ENCODE peak calls at places on chromosomes 12 and 14, in seven cellular contexts. Q, B, U, T, J, W and M are unnamed samples.

GRCh38 chr12:56315256-56315625 is 547 bp downstream of the CNPY2 start:
- DNase-seq in Q (peak), T (no peak), B (no peak), U (peak), W (no peak), J (no peak), M (no peak)

GRCh38 chr12:47741340-47741703 is 16.0 kb upstream of the ENDOU start:
- DNase-seq in W (peak), B (peak), Q (peak), J (peak), U (peak), T (peak), M (no peak)

GRCh38 chr14:74504874-74505617 is 11.5 kb downstream of the ISCA2 start:
- DNase-seq in W (no peak), U (no peak), T (no peak), Q (no peak), J (peak), B (no peak), M (no peak)

GRCh38 chr12:11067514-11067913 is 5.4 kb upstream of the TAS2R46 start:
- DNase-seq in T (no peak), B (no peak), W (no peak), Q (peak), J (peak), U (no peak), M (no peak)

GRCh38 chr12:26281320-26281719 is 85.9 kb downstream of the SSPN start:
- DNase-seq in B (no peak), Q (no peak), T (no peak), W (no peak), U (peak), J (no peak), M (no peak)

GRCh38 chr12:89574736-89575208 is 48.9 kb upstream of the POC1B start:
- DNase-seq in W (no peak), Q (peak), J (no peak), T (no peak), U (no peak), B (no peak), M (no peak)

GRCh38 chr12:123655420-123655819 is 15.5 kb upstream of the TCTN2 start:
- DNase-seq in Q (peak), B (no peak), T (no peak), U (no peak), W (no peak), J (no peak), M (no peak)

GRCh38 chr14:25463475-25463874 is 413.5 kb upstream of the STXBP6 start:
- DNase-seq in B (no peak), Q (no peak), J (no peak), U (no peak), W (no peak), T (no peak), M (no peak)

GRCh38 chr12:57846285-57846576 is 298 bp downstream of the CTDSP2 start:
- DNase-seq in U (no peak), Q (no peak), W (no peak), T (no peak), J (no peak), B (no peak), M (no peak)

GRCh38 chr12:6158749-6159148 is 34.3 kb upstream of the VWF start:
- DNase-seq in T (no peak), J (peak), Q (no peak), U (no peak), W (no peak), B (no peak), M (no peak)

GRCh38 chr12:79782197-79782890 is 91.6 kb upstream of the PAWR start:
- DNase-seq in B (no peak), U (no peak), Q (no peak), T (no peak), W (no peak), J (no peak), M (no peak)

GRCh38 chr14:53786045-53786444 is 170.6 kb downstream of the BMP4 start:
- DNase-seq in U (no peak), B (no peak), Q (no peak), T (no peak), J (no peak), W (no peak), M (no peak)

GRCh38 chr12:52514471-52515318 is 5.5 kb downstream of the KRT5 start:
- DNase-seq in T (no peak), J (no peak), Q (no peak), W (no peak), U (no peak), B (no peak), M (no peak)

GRCh38 chr14:21347201-21347600 is 36.6 kb downstream of the SUPT16H start:
- DNase-seq in B (no peak), T (no peak), U (no peak), W (no peak), J (no peak), Q (no peak), M (no peak)

GRCh38 chr14:22427771-22428228 is 161.2 kb downstream of the DAD1 start:
- DNase-seq in U (no peak), W (no peak), J (no peak), B (no peak), Q (peak), T (no peak), M (no peak)

GRCh38 chr12:48197549-48197966 is 5.5 kb downstream of the OR10AD1 start:
- DNase-seq in W (no peak), Q (peak), U (no peak), T (no peak), B (no peak), J (no peak), M (no peak)

GRCh38 chr12:749871-750270 is 2.5 kb upstream of the WNK1 start:
- DNase-seq in B (no peak), Q (peak), U (no peak), T (no peak), W (no peak), J (no peak), M (no peak)

GRCh38 chr12:77999074-77999715 is 168.5 kb downstream of the NAV3 start:
- DNase-seq in B (no peak), U (no peak), T (no peak), J (no peak), W (no peak), Q (peak), M (no peak)

GRCh38 chr12:68962855-68963455 is 30.0 kb upstream of the CPM start:
- DNase-seq in J (no peak), T (no peak), U (no peak), B (no peak), W (no peak), Q (no peak), M (no peak)

GRCh38 chr14:92726135-92726932 is 22.1 kb downstream of the LGMN start:
- DNase-seq in B (peak), U (no peak), W (peak), T (peak), J (peak), Q (no peak), M (peak)

GRCh38 chr12:38144049-38144448 is 172.5 kb upstream of the ALG10B start:
- DNase-seq in J (no peak), B (no peak), T (no peak), W (no peak), Q (no peak), U (no peak), M (no peak)

GRCh38 chr12:94690199-94690695 is 39.9 kb upstream of the TMCC3 start:
- DNase-seq in T (no peak), W (no peak), U (no peak), Q (no peak), B (no peak), J (no peak), M (no peak)

GRCh38 chr14:103516426-103517171 is 6.0 kb downstream of the CKB start:
- DNase-seq in T (no peak), Q (no peak), W (no peak), J (no peak), B (no peak), U (no peak), M (no peak)

GRCh38 chr14:30994681-30995620 is 30.5 kb upstream of the AP4S1 start:
- DNase-seq in J (no peak), B (no peak), Q (no peak), W (no peak), T (no peak), U (no peak), M (no peak)

GRCh38 chr14:52873694-52874093 is 77.2 kb downstream of the FERMT2 start:
- DNase-seq in B (no peak), W (no peak), Q (no peak), U (no peak), J (no peak), T (no peak), M (no peak)

GRCh38 chr12:112894128-112894527 is 12.6 kb upstream of the OAS1 start:
- DNase-seq in B (no peak), U (no peak), Q (no peak), W (no peak), J (no peak), T (no peak), M (no peak)

GRCh38 chr12:131276501-131277185 is 322.9 kb downstream of the ADGRD1 start:
- DNase-seq in W (no peak), T (no peak), B (no peak), U (no peak), Q (no peak), J (no peak), M (no peak)

GRCh38 chr14:34426313-34427295 is 35.4 kb downstream of the SPTSSA start:
- DNase-seq in T (no peak), U (no peak), J (no peak), Q (no peak), B (no peak), W (no peak), M (no peak)

GRCh38 chr14:105163040-105163742 is 5.4 kb downstream of the JAG2 start:
- DNase-seq in U (no peak), B (no peak), J (no peak), T (no peak), Q (no peak), W (no peak), M (no peak)

GRCh38 chr12:13165578-13166120 is 30.9 kb upstream of the EMP1 start:
- DNase-seq in Q (peak), W (peak), J (peak), T (peak), U (no peak), B (peak), M (peak)